ENCODE peak calls at places on chromosomes 12 and 14, in eight cellular contexts. W is HFFc6, V is A549, S is psoas muscle, C is cardiac muscle cell, Y is HEK293T, M is T-helper 2 cell, H is WTC11. E is an unnamed sample.

GRCh38 chr12:54021432-54022013 is 6.7 kb upstream of the HOXC6 start:
- DNase-seq in W (no peak), V (peak), S (peak), C (no peak), Y (no peak), M (no peak), H (peak), E (no peak)

GRCh38 chr14:28577187-28577586 is 189.4 kb upstream of the FOXG1 start:
- DNase-seq in W (no peak), V (no peak), S (no peak), C (peak), Y (no peak), M (no peak), H (no peak), E (no peak)

GRCh38 chr12:7934560-7935463 is 1.2 kb downstream of the SLC2A3 start:
- DNase-seq in W (no peak), V (no peak), S (no peak), C (no peak), Y (no peak), M (no peak), H (no peak), E (no peak)

GRCh38 chr12:4154672-4155225 is 118.8 kb upstream of the CCND2 start:
- DNase-seq in W (no peak), V (no peak), S (no peak), C (no peak), Y (no peak), M (no peak), H (no peak), E (no peak)

GRCh38 chr12:41850046-41850445 is 294.6 kb downstream of the GXYLT1 start:
- DNase-seq in W (no peak), V (no peak), S (no peak), C (no peak), Y (no peak), M (no peak), H (no peak), E (no peak)

GRCh38 chr14:33287204-33287603 is 348.5 kb downstream of the NPAS3 start:
- DNase-seq in W (no peak), V (no peak), S (no peak), C (no peak), Y (no peak), M (no peak), H (no peak), E (peak)

GRCh38 chr12:127621366-127621765 is 645.6 kb upstream of the TMEM132C start:
- DNase-seq in W (no peak), V (no peak), S (no peak), C (no peak), Y (no peak), M (no peak), H (peak), E (no peak)

GRCh38 chr14:105313381-105314286 is 914 bp upstream of the PACS2 start:
- DNase-seq in W (no peak), V (no peak), S (peak), C (peak), Y (no peak), M (no peak), H (peak), E (no peak)

GRCh38 chr14:69848156-69848555 is 31.1 kb upstream of the SMOC1 start:
- DNase-seq in W (no peak), V (no peak), S (no peak), C (no peak), Y (no peak), M (no peak), H (no peak), E (no peak)

GRCh38 chr12:25151476-25151875 is 43.5 kb downstream of the DNAI7 start:
- DNase-seq in W (peak), V (peak), S (peak), C (peak), Y (peak), M (no peak), H (no peak), E (peak)

GRCh38 chr12:913919-914718 is 35.4 kb downstream of the RAD52 start:
- DNase-seq in W (peak), V (no peak), S (no peak), C (peak), Y (no peak), M (no peak), H (no peak), E (peak)

GRCh38 chr12:96698965-96699364 is 208.1 kb upstream of the NEDD1 start:
- DNase-seq in W (no peak), V (peak), S (no peak), C (no peak), Y (no peak), M (no peak), H (no peak), E (peak)

GRCh38 chr12:53928054-53928879 is 10.4 kb upstream of the HOXC13 start:
- DNase-seq in W (no peak), V (no peak), S (no peak), C (no peak), Y (no peak), M (no peak), H (peak), E (no peak)

GRCh38 chr14:65258391-65258790 is 154.1 kb upstream of the FUT8 start:
- DNase-seq in W (peak), V (peak), S (no peak), C (peak), Y (no peak), M (no peak), H (no peak), E (peak)

GRCh38 chr12:20212658-20213387 is 155.5 kb upstream of the PDE3A start:
- DNase-seq in W (peak), V (peak), S (peak), C (peak), Y (peak), M (no peak), H (peak), E (peak)

GRCh38 chr12:63706336-63706735 is 38.0 kb upstream of the DPY19L2 start:
- DNase-seq in W (no peak), V (no peak), S (no peak), C (no peak), Y (no peak), M (no peak), H (no peak), E (no peak)

GRCh38 chr14:89504602-89505320 is 87.7 kb upstream of the FOXN3 start:
- DNase-seq in W (peak), V (no peak), S (no peak), C (peak), Y (no peak), M (no peak), H (no peak), E (peak)

GRCh38 chr14:89773151-89773550 is 181.4 kb downstream of the EFCAB11 start:
- DNase-seq in W (no peak), V (no peak), S (no peak), C (no peak), Y (no peak), M (no peak), H (no peak), E (no peak)

GRCh38 chr14:35400707-35401421 is 3.7 kb downstream of the NFKBIA start:
- DNase-seq in W (no peak), V (no peak), S (no peak), C (peak), Y (no peak), M (peak), H (no peak), E (no peak)

GRCh38 chr12:65988596-65988995 is 142.0 kb downstream of the LLPH start:
- DNase-seq in W (no peak), V (no peak), S (no peak), C (no peak), Y (no peak), M (no peak), H (no peak), E (no peak)

GRCh38 chr12:109600481-109600880 is 26.9 kb downstream of the MVK start:
- DNase-seq in W (no peak), V (no peak), S (no peak), C (no peak), Y (no peak), M (no peak), H (no peak), E (no peak)

GRCh38 chr12:88946377-88946997 is 366.2 kb upstream of the KITLG start:
- DNase-seq in W (peak), V (no peak), S (no peak), C (peak), Y (no peak), M (no peak), H (no peak), E (peak)

GRCh38 chr12:27869567-27869966 is 89.5 kb upstream of the MANSC4 start:
- DNase-seq in W (no peak), V (no peak), S (no peak), C (peak), Y (no peak), M (no peak), H (no peak), E (no peak)

E was measured in RCC 7860.